ENCODE peak calls at places on chromosome 6, in ten cellular contexts. K is Panc1, N is RWPE1, H is dorsolateral prefrontal cortex, R is epithelial cell of proximal tubule, X is natural killer cell, P is fibroblast of lung, G is lower leg skin, L is fibroblast of pulmonary artery, F is fibroblast of mammary gland. J is an unnamed sample.

GRCh38 chr6:129959358-129959930 is 58.9 kb upstream of the L3MBTL3 start:
- DNase-seq in L (no peak), K (no peak), R (no peak), P (no peak), G (no peak), X (no peak), H (no peak), F (no peak), N (no peak), J (no peak)

GRCh38 chr6:61640463-61640862 is 645.6 kb downstream of the KHDRBS2 start:
- DNase-seq in P (no peak), X (no peak), N (no peak), H (no peak), R (no peak), G (no peak), K (no peak), F (no peak), L (no peak), J (no peak)

GRCh38 chr6:33443025-33443424 is 11.4 kb upstream of the ZBTB9 start:
- DNase-seq in K (no peak), X (no peak), N (no peak), F (no peak), L (no peak), R (no peak), G (no peak), H (no peak), P (no peak), J (no peak)

GRCh38 chr6:33314515-33314942 is 651 bp upstream of the TAPBP start:
- DNase-seq in X (peak), R (no peak), F (peak), G (peak), L (peak), N (peak), P (peak), K (no peak), H (peak), J (peak)

GRCh38 chr6:32107447-32107846 is 1.7 kb downstream of the TNXB start:
- DNase-seq in P (no peak), F (no peak), X (no peak), N (no peak), K (no peak), R (no peak), L (no peak), H (no peak), G (no peak), J (peak)

GRCh38 chr6:134245691-134246090 is 72.2 kb downstream of the SGK1 start:
- DNase-seq in G (no peak), H (no peak), P (no peak), F (no peak), K (no peak), L (no peak), R (no peak), N (no peak), X (no peak), J (no peak)

GRCh38 chr6:100307561-100307960 is 157.2 kb downstream of the SIM1 start:
- DNase-seq in F (no peak), H (no peak), L (no peak), P (no peak), G (no peak), K (no peak), R (no peak), X (no peak), N (no peak), J (no peak)

GRCh38 chr6:119446623-119447008 is 97.1 kb upstream of the MAN1A1 start:
- DNase-seq in F (peak), X (no peak), G (peak), N (no peak), R (peak), L (peak), H (no peak), K (no peak), P (peak), J (peak)

GRCh38 chr6:135722679-135723078 is 128.8 kb upstream of the PDE7B start:
- DNase-seq in K (no peak), H (no peak), P (peak), X (no peak), R (peak), G (no peak), N (peak), L (peak), F (peak), J (no peak)

GRCh38 chr6:52227495-52227894 is 16.8 kb downstream of the IL17F start:
- DNase-seq in R (no peak), N (no peak), G (no peak), H (no peak), P (no peak), F (peak), L (no peak), K (no peak), X (no peak), J (no peak)

GRCh38 chr6:73264446-73264845 is 1.4 kb upstream of the KHDC1 start:
- DNase-seq in X (no peak), P (no peak), R (no peak), G (peak), H (no peak), L (no peak), F (no peak), N (peak), K (no peak), J (no peak)

GRCh38 chr6:120302041-120302440 is 952.5 kb upstream of the MAN1A1 start:
- DNase-seq in G (no peak), R (no peak), F (no peak), N (no peak), H (no peak), K (no peak), X (no peak), L (no peak), P (no peak), J (no peak)

GRCh38 chr6:3061501-3061941 is 6.8 kb upstream of the RIPK1 start:
- DNase-seq in P (peak), R (no peak), L (peak), H (no peak), X (no peak), F (peak), K (no peak), N (peak), G (no peak), J (no peak)

GRCh38 chr6:130885392-130886192 is 58.4 kb downstream of the SMLR1 start:
- DNase-seq in X (peak), P (peak), N (peak), L (peak), K (peak), F (peak), G (peak), R (no peak), H (peak), J (peak)

GRCh38 chr6:166862287-166862977 is 93.9 kb downstream of the RNASET2 start:
- DNase-seq in X (no peak), N (no peak), K (no peak), F (no peak), R (no peak), P (peak), L (no peak), G (no peak), H (no peak), J (no peak)

GRCh38 chr6:140774080-140774505 is 1358.6 kb upstream of the GJE1 start:
- DNase-seq in X (no peak), F (peak), R (peak), H (no peak), P (peak), K (peak), N (peak), L (peak), G (no peak), J (no peak)

GRCh38 chr6:7725849-7726415 is at the start of gene BMP6:
- DNase-seq in K (peak), H (peak), N (peak), R (no peak), G (peak), L (peak), F (peak), P (peak), X (no peak), J (peak)

GRCh38 chr6:39086294-39086693 is 28.7 kb downstream of the SAYSD1 start:
- DNase-seq in L (no peak), P (no peak), F (no peak), R (no peak), K (no peak), N (no peak), H (no peak), X (peak), G (no peak), J (no peak)

GRCh38 chr6:6701864-6702263 is 113.3 kb downstream of the LY86 start:
- DNase-seq in G (no peak), K (no peak), R (no peak), P (no peak), L (no peak), F (no peak), X (no peak), N (no peak), H (no peak), J (no peak)

GRCh38 chr6:45049188-45049843 is 278.8 kb upstream of the RUNX2 start:
- DNase-seq in P (peak), F (peak), N (no peak), H (no peak), K (no peak), X (no peak), L (peak), G (no peak), R (no peak), J (no peak)

GRCh38 chr6:15551262-15551661 is 111.6 kb downstream of the DTNBP1 start:
- DNase-seq in H (no peak), N (no peak), R (no peak), L (no peak), X (no peak), F (no peak), G (no peak), K (no peak), P (no peak), J (no peak)

GRCh38 chr6:163133691-163134090 is 280.8 kb upstream of the QKI start:
- DNase-seq in R (no peak), N (no peak), P (no peak), G (no peak), L (no peak), H (no peak), F (no peak), K (no peak), X (no peak), J (no peak)

GRCh38 chr6:90653750-90654149 is 66.9 kb upstream of the MAP3K7 start:
- DNase-seq in R (no peak), H (no peak), P (no peak), F (no peak), X (no peak), G (no peak), N (no peak), K (no peak), L (no peak), J (no peak)

GRCh38 chr6:170108890-170109587 is 181.8 kb downstream of the DLL1 start:
- DNase-seq in K (no peak), L (no peak), N (no peak), F (no peak), X (peak), G (no peak), R (no peak), H (no peak), P (no peak), J (peak)

GRCh38 chr6:87172292-87172691 is 16.9 kb downstream of the ZNF292 start:
- DNase-seq in G (no peak), L (no peak), X (no peak), R (no peak), N (no peak), H (no peak), P (no peak), F (no peak), K (no peak), J (no peak)

GRCh38 chr6:99426454-99426762 is 1.3 kb upstream of the PNISR start:
- DNase-seq in X (no peak), H (no peak), P (peak), L (no peak), N (no peak), G (no peak), F (peak), R (no peak), K (no peak), J (no peak)

GRCh38 chr6:168247456-168248147 is 72.0 kb downstream of the DACT2 start:
- DNase-seq in F (no peak), L (no peak), K (no peak), G (peak), P (no peak), X (no peak), H (no peak), R (peak), N (no peak), J (no peak)

GRCh38 chr6:45072014-45072413 is 256.1 kb upstream of the RUNX2 start:
- DNase-seq in L (peak), G (no peak), F (peak), P (no peak), R (no peak), X (no peak), H (no peak), K (no peak), N (no peak), J (no peak)

GRCh38 chr6:170444056-170444505 is 109.0 kb downstream of the PSMB1 start:
- DNase-seq in H (no peak), P (no peak), G (no peak), X (peak), R (no peak), L (no peak), F (no peak), N (no peak), K (no peak), J (no peak)

GRCh38 chr6:30841644-30842504 is 42.4 kb upstream of the DDR1 start:
- DNase-seq in P (peak), R (no peak), N (no peak), K (no peak), X (peak), H (no peak), L (peak), F (peak), G (no peak), J (no peak)

GRCh38 chr6:36825996-36826395 is 13.2 kb downstream of the CPNE5 start:
- DNase-seq in N (no peak), K (no peak), R (no peak), L (no peak), H (no peak), G (no peak), P (no peak), X (no peak), F (no peak), J (no peak)

GRCh38 chr6:36754582-36755434 is 57.2 kb downstream of the RAB44 start:
- DNase-seq in X (no peak), K (no peak), P (no peak), R (no peak), G (no peak), L (no peak), N (no peak), H (no peak), F (no peak), J (no peak)

GRCh38 chr6:167091149-167092107 is 31.5 kb upstream of the CCR6 start:
- DNase-seq in G (no peak), N (no peak), X (no peak), K (no peak), R (no peak), L (no peak), H (no peak), F (no peak), P (no peak), J (no peak)

GRCh38 chr6:33886673-33887144 is 82.9 kb upstream of the MLN start:
- DNase-seq in P (peak), N (peak), G (peak), H (no peak), L (peak), F (peak), R (no peak), K (no peak), X (no peak), J (no peak)

GRCh38 chr6:45613678-45614077 is 235.9 kb upstream of the SUPT3H start:
- DNase-seq in L (peak), F (peak), R (no peak), X (no peak), P (no peak), G (peak), H (peak), K (no peak), N (peak), J (peak)

GRCh38 chr6:145372671-145373123 is 362.6 kb downstream of the EPM2A start:
- DNase-seq in G (no peak), X (no peak), L (peak), H (no peak), K (no peak), N (no peak), R (no peak), F (peak), P (peak), J (no peak)

DNA sequence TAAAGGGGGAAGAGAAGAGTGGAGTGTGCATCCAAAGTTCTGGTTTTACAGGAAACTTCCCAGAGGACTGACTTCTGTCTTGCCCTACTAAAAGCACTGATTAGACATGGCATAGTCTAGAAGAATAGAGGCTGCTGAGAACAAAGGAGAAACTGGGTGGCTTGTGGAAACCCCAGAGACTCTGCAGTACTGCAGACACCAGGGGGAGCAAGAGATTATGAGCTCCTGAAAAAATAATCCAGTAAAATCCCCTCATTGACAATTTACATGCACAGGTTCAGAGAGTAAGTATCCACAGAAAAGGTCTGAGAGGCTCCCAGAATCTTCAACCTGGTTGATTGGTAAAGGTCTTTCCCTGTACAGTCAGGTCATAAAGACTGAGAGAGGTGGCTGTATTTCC is 48.7 kb upstream of the CLVS2 start:
- DNase-seq in R (no peak), N (peak), H (no peak), L (peak), K (no peak), X (no peak), P (no peak), F (peak), G (no peak), J (no peak)
- TF ChIP-seq CTCF in R (peak), N (no peak), H (peak), L (peak), K (peak), X (no peak), P (no peak), F (peak), G (no peak), J (no peak)

GRCh38 chr6:118288355-118289124 is 259.6 kb upstream of the PLN start:
- DNase-seq in K (no peak), N (no peak), X (no peak), P (peak), R (no peak), G (no peak), F (peak), H (no peak), L (peak), J (no peak)

GRCh38 chr6:118285791-118286190 is 262.3 kb upstream of the PLN start:
- DNase-seq in P (peak), N (no peak), K (no peak), L (no peak), H (no peak), R (no peak), F (peak), G (no peak), X (no peak), J (no peak)

GRCh38 chr6:118283759-118284158 is 264.3 kb upstream of the PLN start:
- DNase-seq in R (no peak), P (peak), H (peak), X (no peak), G (no peak), L (peak), K (no peak), N (peak), F (peak), J (peak)

GRCh38 chr6:118281291-118281690 is 266.8 kb upstream of the PLN start:
- DNase-seq in P (no peak), K (no peak), L (no peak), R (no peak), G (no peak), N (no peak), H (no peak), F (no peak), X (no peak), J (no peak)

GRCh38 chr6:118284736-118285360 is 263.2 kb upstream of the PLN start:
- DNase-seq in R (no peak), F (peak), G (no peak), K (no peak), X (no peak), H (no peak), P (peak), L (peak), N (no peak), J (no peak)
- TF ChIP-seq CTCF in R (peak), F (peak), G (no peak), K (peak), X (no peak), H (peak), P (peak), L (peak), N (no peak), J (peak)

GRCh38 chr6:102115911-102116310 is 722.4 kb downstream of the GRIK2 start:
- DNase-seq in K (no peak), G (no peak), H (no peak), P (no peak), X (no peak), N (no peak), R (no peak), F (no peak), L (no peak), J (no peak)

GRCh38 chr6:102118034-102118433 is 724.5 kb downstream of the GRIK2 start:
- DNase-seq in X (no peak), N (no peak), L (no peak), H (no peak), P (no peak), R (no peak), F (no peak), K (no peak), G (no peak), J (no peak)

DNA sequence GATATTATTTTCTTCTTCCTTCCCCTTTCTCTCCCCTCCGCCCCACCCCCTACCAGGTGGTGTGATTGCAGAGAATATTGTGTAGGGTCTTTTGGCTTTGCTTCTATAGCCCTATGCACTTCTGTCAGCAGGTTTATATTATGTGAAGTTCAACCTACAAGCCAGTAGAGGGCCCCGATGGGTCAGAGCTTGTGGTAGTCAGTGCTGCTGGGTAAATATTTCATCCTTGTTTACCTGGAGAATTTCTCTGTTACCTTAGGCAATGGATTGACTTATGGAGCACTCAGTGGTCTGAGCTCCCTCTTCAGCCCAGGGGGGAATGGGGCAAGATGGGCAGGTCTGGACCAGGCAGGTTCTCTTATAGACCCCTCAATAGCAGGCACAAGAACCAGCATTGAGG is 720.9 kb downstream of the GRIK2 start:
- DNase-seq in G (no peak), X (no peak), P (no peak), F (no peak), H (no peak), R (no peak), N (peak), K (peak), L (no peak), J (no peak)
- TF ChIP-seq CTCF in G (no peak), X (no peak), P (no peak), F (no peak), H (no peak), R (no peak), N (no peak), K (peak), L (no peak), J (no peak)

GRCh38 chr6:155402656-155403304 is 52.9 kb downstream of the NOX3 start:
- DNase-seq in P (no peak), G (no peak), F (no peak), K (no peak), H (no peak), L (no peak), X (no peak), N (no peak), R (no peak), J (no peak)
- TF ChIP-seq CTCF in P (no peak), G (no peak), F (no peak), K (no peak), H (no peak), L (no peak), X (no peak), N (no peak), R (no peak), J (no peak)

GRCh38 chr6:149831380-149831820 is 32.8 kb downstream of the LRP11 start:
- DNase-seq in L (no peak), N (no peak), R (no peak), F (no peak), H (peak), G (no peak), P (no peak), K (no peak), X (no peak), J (no peak)

GRCh38 chr6:149830731-149831379 is 33.3 kb downstream of the LRP11 start:
- DNase-seq in N (no peak), H (no peak), K (no peak), L (no peak), P (peak), R (no peak), X (no peak), G (no peak), F (peak), J (no peak)

GRCh38 chr6:149834513-149835481 is 29.4 kb downstream of the LRP11 start:
- DNase-seq in R (no peak), H (peak), X (peak), N (peak), K (peak), F (peak), L (peak), P (peak), G (peak), J (peak)

DNA sequence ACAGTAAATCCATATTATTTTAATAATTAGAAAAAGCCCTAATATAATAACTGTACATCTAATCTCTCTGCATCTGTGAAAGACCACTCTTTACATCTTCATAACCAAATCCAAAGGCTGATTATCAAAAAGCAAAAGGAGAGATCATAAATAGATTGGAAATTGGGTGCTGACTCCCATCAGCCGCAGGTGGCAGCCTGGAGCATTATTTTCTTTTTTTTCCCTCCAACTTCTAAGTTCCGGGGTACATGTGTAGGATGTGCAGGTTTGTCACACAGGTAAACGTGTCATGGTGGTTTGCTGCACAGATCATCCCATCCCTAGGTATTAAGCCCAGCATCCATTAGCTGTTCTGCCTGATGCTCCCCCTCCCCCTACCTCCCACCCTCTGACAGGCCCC is 30.5 kb downstream of the LRP11 start:
- DNase-seq in K (no peak), F (no peak), L (no peak), P (no peak), G (no peak), X (no peak), N (no peak), R (no peak), H (no peak), J (no peak)
- TF ChIP-seq CTCF in K (no peak), F (no peak), L (no peak), P (no peak), G (no peak), X (no peak), N (no peak), R (no peak), H (no peak), J (no peak)

GRCh38 chr6:83518946-83519489 is 6.7 kb downstream of the PRSS35 start:
- DNase-seq in N (no peak), P (peak), L (peak), K (no peak), H (no peak), X (no peak), G (no peak), F (peak), R (no peak), J (no peak)
- TF ChIP-seq CTCF in N (no peak), P (peak), L (peak), K (peak), H (peak), X (no peak), G (no peak), F (peak), R (peak), J (peak)

J was measured in tibial artery.